ENCODE peak calls at places on chromosomes 2 and 18, in seven cellular contexts. One of them, this sample, is unnamed.

GRCh38 chr2:56202722-56203121 is 18.9 kb downstream of the CCDC85A start:
- DNase-seq in stomach: no peak
- DNase-seq in fibroblast of villous mesenchyme: no peak
- DNase-seq in epithelial cell of esophagus: no peak
- DNase-seq in tibial artery: no peak
- DNase-seq in dorsolateral prefrontal cortex: no peak
- DNase-seq in Peyer's patch: no peak
- DNase-seq in this sample: no peak

GRCh38 chr2:101273045-101273444 is 20.4 kb downstream of the CNOT11 start:
- DNase-seq in stomach: no peak
- DNase-seq in fibroblast of villous mesenchyme: no peak
- DNase-seq in tibial artery: no peak
- DNase-seq in dorsolateral prefrontal cortex: no peak
- DNase-seq in Peyer's patch: no peak
- DNase-seq in epithelial cell of esophagus: no peak
- DNase-seq in this sample: no peak

GRCh38 chr2:48227617-48228344 is 302.2 kb upstream of the STON1 start:
- DNase-seq in epithelial cell of esophagus: no peak
- DNase-seq in stomach: no peak
- DNase-seq in tibial artery: no peak
- DNase-seq in Peyer's patch: no peak
- DNase-seq in fibroblast of villous mesenchyme: no peak
- DNase-seq in dorsolateral prefrontal cortex: no peak
- DNase-seq in this sample: no peak

GRCh38 chr2:241901018-241901380 is 31.5 kb downstream of the RTP5 start:
- DNase-seq in dorsolateral prefrontal cortex: no peak
- DNase-seq in epithelial cell of esophagus: no peak
- DNase-seq in Peyer's patch: no peak
- DNase-seq in tibial artery: no peak
- DNase-seq in fibroblast of villous mesenchyme: no peak
- DNase-seq in stomach: peak
- DNase-seq in this sample: no peak

GRCh38 chr18:7937268-7937667 is 370.2 kb downstream of the PTPRM start:
- DNase-seq in fibroblast of villous mesenchyme: no peak
- DNase-seq in Peyer's patch: no peak
- DNase-seq in stomach: no peak
- DNase-seq in dorsolateral prefrontal cortex: no peak
- DNase-seq in epithelial cell of esophagus: no peak
- DNase-seq in tibial artery: no peak
- DNase-seq in this sample: no peak

GRCh38 chr18:56575819-56576663 is 62.4 kb downstream of the TXNL1 start:
- DNase-seq in tibial artery: no peak
- DNase-seq in dorsolateral prefrontal cortex: no peak
- DNase-seq in epithelial cell of esophagus: peak
- DNase-seq in Peyer's patch: no peak
- DNase-seq in fibroblast of villous mesenchyme: peak
- DNase-seq in stomach: no peak
- DNase-seq in this sample: peak

GRCh38 chr2:112010751-112011150 is 44.3 kb upstream of the TMEM87B start:
- DNase-seq in stomach: no peak
- DNase-seq in tibial artery: no peak
- DNase-seq in Peyer's patch: no peak
- DNase-seq in epithelial cell of esophagus: peak
- DNase-seq in fibroblast of villous mesenchyme: no peak
- DNase-seq in dorsolateral prefrontal cortex: no peak
- DNase-seq in this sample: no peak

GRCh38 chr2:239898292-239898925 is 126.7 kb downstream of the NDUFA10 start:
- DNase-seq in Peyer's patch: no peak
- DNase-seq in stomach: peak
- DNase-seq in tibial artery: no peak
- DNase-seq in fibroblast of villous mesenchyme: no peak
- DNase-seq in dorsolateral prefrontal cortex: no peak
- DNase-seq in epithelial cell of esophagus: no peak
- DNase-seq in this sample: no peak

GRCh38 chr2:149767516-149767974 is 180.0 kb upstream of the MMADHC start:
- DNase-seq in dorsolateral prefrontal cortex: no peak
- DNase-seq in stomach: no peak
- DNase-seq in epithelial cell of esophagus: peak
- DNase-seq in tibial artery: no peak
- DNase-seq in Peyer's patch: no peak
- DNase-seq in fibroblast of villous mesenchyme: peak
- DNase-seq in this sample: peak

GRCh38 chr2:9970386-9971044 is 19.0 kb downstream of the GRHL1 start:
- DNase-seq in fibroblast of villous mesenchyme: peak
- DNase-seq in stomach: no peak
- DNase-seq in Peyer's patch: no peak
- DNase-seq in dorsolateral prefrontal cortex: no peak
- DNase-seq in tibial artery: no peak
- DNase-seq in epithelial cell of esophagus: no peak
- DNase-seq in this sample: peak

GRCh38 chr2:86211033-86211795 is 12.0 kb downstream of the MRPL35 start:
- DNase-seq in tibial artery: no peak
- DNase-seq in fibroblast of villous mesenchyme: no peak
- DNase-seq in stomach: no peak
- DNase-seq in epithelial cell of esophagus: no peak
- DNase-seq in dorsolateral prefrontal cortex: no peak
- DNase-seq in Peyer's patch: no peak
- DNase-seq in this sample: no peak

GRCh38 chr2:113895819-113896563 is 6.1 kb downstream of the ACTR3 start:
- DNase-seq in fibroblast of villous mesenchyme: no peak
- DNase-seq in epithelial cell of esophagus: no peak
- DNase-seq in Peyer's patch: no peak
- DNase-seq in dorsolateral prefrontal cortex: no peak
- DNase-seq in stomach: no peak
- DNase-seq in tibial artery: no peak
- DNase-seq in this sample: no peak
- H3K4me3 ChIP-seq in fibroblast of villous mesenchyme: no peak
- H3K4me3 ChIP-seq in epithelial cell of esophagus: no peak
- H3K4me3 ChIP-seq in Peyer's patch: no peak
- H3K4me3 ChIP-seq in dorsolateral prefrontal cortex: no peak
- H3K4me3 ChIP-seq in stomach: no peak
- H3K4me3 ChIP-seq in tibial artery: no peak
- H3K4me3 ChIP-seq in this sample: no peak

GRCh38 chr2:173667415-173667814 is 297.8 kb downstream of the SP3 start:
- DNase-seq in fibroblast of villous mesenchyme: peak
- DNase-seq in Peyer's patch: no peak
- DNase-seq in epithelial cell of esophagus: peak
- DNase-seq in stomach: no peak
- DNase-seq in dorsolateral prefrontal cortex: no peak
- DNase-seq in tibial artery: no peak
- DNase-seq in this sample: no peak
- TF ChIP-seq CTCF in fibroblast of villous mesenchyme: peak
- TF ChIP-seq CTCF in Peyer's patch: no peak
- TF ChIP-seq CTCF in epithelial cell of esophagus: peak
- TF ChIP-seq CTCF in stomach: no peak
- TF ChIP-seq CTCF in dorsolateral prefrontal cortex: no peak
- TF ChIP-seq CTCF in tibial artery: no peak
- TF ChIP-seq CTCF in this sample: peak

GRCh38 chr2:33477473-33478468 is 1.3 kb downstream of the RASGRP3 start:
- DNase-seq in epithelial cell of esophagus: peak
- DNase-seq in stomach: peak
- DNase-seq in dorsolateral prefrontal cortex: no peak
- DNase-seq in fibroblast of villous mesenchyme: no peak
- DNase-seq in Peyer's patch: peak
- DNase-seq in tibial artery: peak
- DNase-seq in this sample: no peak
- H3K4me3 ChIP-seq in epithelial cell of esophagus: no peak
- H3K4me3 ChIP-seq in stomach: no peak
- H3K4me3 ChIP-seq in dorsolateral prefrontal cortex: peak
- H3K4me3 ChIP-seq in fibroblast of villous mesenchyme: no peak
- H3K4me3 ChIP-seq in Peyer's patch: peak
- H3K4me3 ChIP-seq in tibial artery: no peak
- H3K4me3 ChIP-seq in this sample: no peak

DNA sequence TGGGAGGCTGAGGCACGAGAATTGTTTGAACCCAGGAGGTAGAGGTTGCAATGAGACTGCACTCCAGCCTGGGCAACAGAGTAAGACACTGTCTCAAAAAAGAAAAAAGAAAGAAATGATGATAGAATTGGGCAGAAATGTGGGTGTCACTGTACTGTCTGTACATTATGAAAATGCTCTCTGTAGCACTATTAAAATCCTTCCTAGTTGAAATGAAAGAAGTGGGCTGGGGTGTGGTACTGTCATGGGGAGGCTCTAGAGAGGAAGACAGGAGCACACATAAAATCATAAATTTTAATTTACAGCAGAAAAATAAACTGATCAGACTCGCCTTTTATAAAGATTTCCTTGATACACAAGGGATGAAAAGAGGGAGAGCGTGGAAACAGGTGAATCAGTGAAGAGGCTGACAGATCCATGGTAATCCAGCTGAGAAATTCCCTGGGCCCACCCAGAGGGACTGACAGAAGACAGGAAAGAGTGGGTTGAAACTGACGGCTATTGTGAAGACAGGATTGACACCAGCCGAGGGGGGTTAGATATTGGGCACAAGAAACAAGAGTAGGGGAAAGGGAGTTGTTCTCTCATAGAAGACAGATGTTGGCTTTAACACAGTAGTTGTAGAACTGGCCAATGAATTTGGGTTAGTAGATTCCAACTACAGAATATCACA is 96.4 kb upstream of the ATL2 start:
- DNase-seq in fibroblast of villous mesenchyme: no peak
- DNase-seq in tibial artery: no peak
- DNase-seq in dorsolateral prefrontal cortex: no peak
- DNase-seq in Peyer's patch: no peak
- DNase-seq in epithelial cell of esophagus: no peak
- DNase-seq in stomach: no peak
- DNase-seq in this sample: no peak
- TF ChIP-seq CTCF in fibroblast of villous mesenchyme: no peak
- TF ChIP-seq CTCF in tibial artery: no peak
- TF ChIP-seq CTCF in dorsolateral prefrontal cortex: no peak
- TF ChIP-seq CTCF in Peyer's patch: no peak
- TF ChIP-seq CTCF in epithelial cell of esophagus: no peak
- TF ChIP-seq CTCF in stomach: no peak
- TF ChIP-seq CTCF in this sample: no peak

DNA sequence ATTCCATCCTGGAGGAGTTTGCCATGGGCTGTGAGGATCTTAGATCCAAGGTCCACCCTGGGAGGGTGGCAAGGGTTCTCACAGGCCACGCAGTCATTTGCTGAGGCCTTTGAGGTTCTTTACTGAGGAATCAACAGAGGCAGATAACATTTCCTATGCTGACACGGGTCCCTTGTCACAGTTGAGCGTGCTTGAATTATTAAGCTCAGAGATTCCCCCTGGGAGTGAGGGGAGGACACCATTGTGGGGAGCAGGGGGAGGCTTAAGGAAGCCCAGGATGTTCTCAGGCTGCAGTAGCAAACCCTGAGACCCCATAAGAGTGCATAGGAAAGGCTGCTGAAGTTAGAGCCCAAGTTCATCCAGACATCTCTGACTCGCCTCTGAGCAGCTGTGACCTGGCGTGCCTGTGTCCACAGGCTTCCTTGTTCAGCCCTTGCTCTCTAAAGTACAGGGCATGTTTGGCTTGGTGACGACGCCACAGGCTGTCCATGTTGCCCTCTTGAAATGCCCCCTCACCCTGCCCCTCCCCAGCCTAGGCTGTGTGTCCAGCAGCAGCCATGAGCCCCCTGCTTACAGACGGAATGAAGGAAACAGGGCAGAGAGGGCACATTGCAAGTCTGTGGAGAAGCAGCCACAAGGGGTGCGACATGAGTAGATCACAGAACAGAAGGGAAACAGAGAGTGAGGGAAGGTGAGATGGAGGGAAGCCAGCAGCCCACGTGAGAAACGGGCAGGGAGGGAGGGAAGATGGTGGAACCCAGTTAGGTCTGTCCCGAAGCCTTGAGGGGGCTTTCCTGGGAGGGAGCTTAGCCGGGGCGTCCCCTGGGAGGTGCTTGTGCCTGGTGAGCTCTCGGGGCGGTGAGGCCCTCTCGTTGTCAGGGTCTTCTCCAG is 34.0 kb downstream of the NAPG start:
- DNase-seq in dorsolateral prefrontal cortex: no peak
- DNase-seq in epithelial cell of esophagus: peak
- DNase-seq in stomach: no peak
- DNase-seq in fibroblast of villous mesenchyme: no peak
- DNase-seq in Peyer's patch: no peak
- DNase-seq in tibial artery: no peak
- DNase-seq in this sample: no peak
- H3K4me3 ChIP-seq in dorsolateral prefrontal cortex: peak
- H3K4me3 ChIP-seq in epithelial cell of esophagus: no peak
- H3K4me3 ChIP-seq in stomach: peak
- H3K4me3 ChIP-seq in fibroblast of villous mesenchyme: peak
- H3K4me3 ChIP-seq in Peyer's patch: no peak
- H3K4me3 ChIP-seq in tibial artery: peak
- H3K4me3 ChIP-seq in this sample: no peak

DNA sequence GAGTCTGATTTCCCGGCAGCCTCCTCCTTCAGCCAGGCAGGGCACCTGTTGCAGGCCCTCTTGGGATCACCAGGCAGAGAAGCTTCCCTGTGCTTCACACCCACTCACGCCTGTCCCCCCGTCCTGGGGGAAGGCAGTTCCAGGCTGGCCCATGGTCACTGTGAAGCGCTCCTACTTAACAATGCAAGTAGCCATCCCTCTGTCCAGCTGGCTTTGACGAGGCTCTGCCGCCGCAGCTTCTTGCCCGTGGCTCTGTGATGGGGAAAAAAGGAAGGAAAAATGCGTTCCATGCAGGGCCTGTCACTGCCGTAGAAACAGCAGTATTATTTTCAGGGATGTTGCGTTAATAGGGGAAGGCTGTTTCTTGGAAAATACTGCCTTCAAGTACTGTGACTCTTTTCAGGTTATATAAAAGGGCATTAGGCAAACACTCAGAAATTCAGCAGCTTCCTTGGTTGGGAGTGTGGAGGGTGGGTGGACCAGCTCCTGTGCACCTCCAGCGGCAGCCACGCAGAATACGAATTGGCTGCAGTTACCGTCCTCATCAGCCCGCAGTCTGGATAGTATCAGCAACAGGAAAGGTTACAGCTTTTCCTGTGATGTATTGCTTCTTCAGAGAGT is 232.3 kb downstream of the KLHL29 start:
- DNase-seq in Peyer's patch: no peak
- DNase-seq in fibroblast of villous mesenchyme: peak
- DNase-seq in stomach: no peak
- DNase-seq in dorsolateral prefrontal cortex: no peak
- DNase-seq in tibial artery: peak
- DNase-seq in epithelial cell of esophagus: no peak
- DNase-seq in this sample: peak
- TF ChIP-seq CTCF in Peyer's patch: peak
- TF ChIP-seq CTCF in fibroblast of villous mesenchyme: peak
- TF ChIP-seq CTCF in stomach: no peak
- TF ChIP-seq CTCF in dorsolateral prefrontal cortex: peak
- TF ChIP-seq CTCF in tibial artery: peak
- TF ChIP-seq CTCF in epithelial cell of esophagus: peak
- TF ChIP-seq CTCF in this sample: peak